ENCODE peak calls at places on chromosomes 6 and 20, in nine cellular contexts. B, U, G, O, Z, Q, K, J and L are unnamed samples.

GRCh38 chr6:111980168-111980567 is 73.7 kb upstream of the CCN6 start:
- DNase-seq in U (peak), G (no peak), J (no peak), Q (no peak), O (no peak), B (no peak), K (peak), Z (no peak), L (no peak)

GRCh38 chr6:125154184-125155135 is 887 bp downstream of the TPD52L1 start:
- DNase-seq in Z (peak), U (no peak), J (peak), K (peak), G (peak), B (peak), Q (peak), O (peak), L (no peak)

GRCh38 chr20:35641743-35642142 is 23.0 kb downstream of the CPNE1 start:
- DNase-seq in O (no peak), B (no peak), Q (no peak), J (no peak), K (no peak), G (no peak), U (no peak), Z (no peak), L (no peak)

GRCh38 chr20:15703171-15703911 is 869.9 kb downstream of the KIF16B start:
- DNase-seq in J (no peak), B (peak), K (no peak), U (peak), G (peak), Z (no peak), O (no peak), Q (no peak), L (no peak)

GRCh38 chr6:76381612-76382011 is 309.1 kb upstream of the IMPG1 start:
- DNase-seq in O (no peak), J (no peak), U (no peak), Z (no peak), B (no peak), K (no peak), Q (no peak), G (no peak), L (no peak)

GRCh38 chr20:25247100-25247665 is 702 bp upstream of the PYGB start:
- DNase-seq in O (no peak), G (peak), K (peak), Q (peak), B (peak), U (peak), J (peak), Z (peak), L (peak)

GRCh38 chr6:107624541-107624940 is 134.6 kb downstream of the SOBP start:
- DNase-seq in U (peak), Q (no peak), B (no peak), J (no peak), O (no peak), G (no peak), K (no peak), Z (no peak), L (no peak)

GRCh38 chr20:9460518-9460917 is 53.9 kb upstream of the LAMP5 start:
- DNase-seq in Z (no peak), K (no peak), B (peak), O (no peak), G (no peak), U (peak), J (no peak), Q (no peak), L (no peak)

GRCh38 chr20:58580493-58580835 is 65.3 kb upstream of the APCDD1L start:
- DNase-seq in Q (no peak), G (no peak), J (no peak), U (no peak), K (no peak), O (peak), Z (no peak), B (no peak), L (no peak)

GRCh38 chr6:17179246-17180073 is 77.6 kb downstream of the STMND1 start:
- DNase-seq in J (no peak), O (no peak), G (no peak), Z (no peak), Q (no peak), B (no peak), U (peak), K (no peak), L (no peak)

GRCh38 chr20:61756966-61757677 is 308.6 kb downstream of the TAF4 start:
- DNase-seq in O (no peak), K (no peak), U (no peak), B (no peak), J (no peak), G (no peak), Q (no peak), Z (no peak), L (no peak)

GRCh38 chr6:70310063-70310694 is 7.3 kb upstream of the COL9A1 start:
- DNase-seq in Z (no peak), B (no peak), G (peak), J (peak), Q (no peak), U (peak), K (no peak), O (no peak), L (no peak)

GRCh38 chr6:150194200-150194599 is 51.4 kb downstream of the PPP1R14C start:
- DNase-seq in G (no peak), U (no peak), O (no peak), K (no peak), J (no peak), Z (no peak), B (no peak), Q (no peak), L (no peak)

GRCh38 chr6:117629119-117629518 is 26.8 kb upstream of the GOPC start:
- DNase-seq in Q (no peak), U (no peak), O (no peak), G (no peak), Z (no peak), J (no peak), B (no peak), K (no peak), L (no peak)

GRCh38 chr6:137013031-137013430 is 31.7 kb downstream of the IL20RA start:
- DNase-seq in J (no peak), O (no peak), G (no peak), Q (no peak), U (no peak), B (no peak), K (no peak), Z (no peak), L (no peak)

GRCh38 chr6:53714888-53715287 is 49.3 kb upstream of the KLHL31 start:
- DNase-seq in O (no peak), J (no peak), G (peak), Q (no peak), Z (no peak), K (no peak), U (no peak), B (no peak), L (no peak)

GRCh38 chr20:1844723-1845523 is 50.3 kb upstream of the SIRPA start:
- DNase-seq in G (no peak), U (peak), Z (no peak), K (no peak), O (no peak), Q (peak), J (peak), B (no peak), L (peak)

GRCh38 chr6:40302856-40303449 is 284.2 kb downstream of the LRFN2 start:
- DNase-seq in O (no peak), B (no peak), K (no peak), Q (no peak), Z (no peak), U (no peak), G (no peak), J (no peak), L (no peak)

GRCh38 chr20:50292324-50293243 is 102.0 kb downstream of the CEBPB start:
- DNase-seq in J (peak), Q (peak), G (peak), U (peak), K (peak), O (peak), Z (peak), B (peak), L (peak)
- H3K27ac ChIP-seq in J (peak), Q (peak), G (peak), U (peak), K (peak), O (peak), Z (peak), B (peak), L (peak)

DNA sequence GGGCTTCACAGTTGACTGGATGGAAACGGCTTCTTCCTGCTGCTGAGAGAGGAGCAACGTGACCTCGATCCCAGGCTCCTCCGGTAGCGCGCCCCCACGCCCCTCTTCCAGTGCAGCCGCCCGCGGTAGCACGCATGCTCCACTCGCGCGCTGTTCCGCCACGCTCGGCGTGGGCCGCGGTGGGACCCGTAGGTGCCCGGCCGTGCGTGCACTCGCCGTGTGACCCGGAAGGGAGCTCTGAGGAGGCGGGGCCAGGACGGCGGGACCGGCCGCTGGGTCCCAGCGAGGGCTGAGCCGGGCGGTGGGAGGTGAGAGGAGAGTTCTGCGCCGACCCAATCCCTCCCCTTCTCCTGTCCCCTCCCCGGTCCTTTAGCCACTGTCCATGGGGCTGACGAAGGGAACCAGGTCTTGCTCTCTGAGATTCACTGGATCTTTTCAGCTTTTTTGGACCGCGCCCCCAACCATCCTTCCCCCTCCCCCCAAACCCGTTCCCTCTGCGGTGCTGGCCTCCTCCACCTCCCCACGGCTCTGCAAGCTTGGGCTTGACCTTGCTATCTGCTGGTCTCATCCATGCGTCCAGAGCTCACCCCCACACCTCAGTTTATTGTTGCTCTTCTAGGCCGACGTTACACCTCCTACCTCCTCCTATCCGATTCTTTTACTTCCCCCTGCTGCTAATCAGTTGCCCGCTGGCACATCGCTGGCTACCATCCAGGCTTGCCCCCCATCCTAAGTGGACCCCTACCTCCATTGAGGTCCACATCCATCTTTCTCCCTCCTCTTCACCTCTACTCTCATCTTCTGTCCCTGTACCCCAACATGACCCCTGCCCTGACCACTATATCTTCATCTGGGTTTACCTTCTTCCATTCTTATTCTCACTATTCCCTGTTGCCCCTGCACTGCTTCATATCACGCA is at the start of gene CUL9:
- DNase-seq in O (peak), B (peak), Q (peak), Z (peak), U (peak), G (peak), J (peak), K (peak), L (peak)
- TF ChIP-seq POLR2A in O (peak), B (peak), Q (no peak), Z (no peak), U (peak), G (peak), J (no peak), K (peak), L (peak)

GRCh38 chr6:142844065-142844755 is 100.8 kb downstream of the HIVEP2 start:
- DNase-seq in K (no peak), Z (no peak), O (no peak), U (peak), B (no peak), Q (no peak), J (no peak), G (no peak), L (no peak)
- H3K27ac ChIP-seq in K (no peak), Z (peak), O (peak), U (no peak), B (peak), Q (peak), J (no peak), G (no peak), L (peak)

GRCh38 chr20:32476684-32477593 is 108.2 kb downstream of the NOL4L start:
- DNase-seq in U (no peak), J (no peak), B (no peak), G (no peak), O (no peak), K (no peak), Q (no peak), Z (no peak), L (no peak)

GRCh38 chr20:32478576-32478975 is 106.6 kb downstream of the NOL4L start:
- DNase-seq in B (no peak), U (no peak), Z (no peak), J (no peak), O (no peak), K (no peak), G (no peak), Q (no peak), L (no peak)

GRCh38 chr20:32479012-32479411 is 106.1 kb downstream of the NOL4L start:
- DNase-seq in K (no peak), J (no peak), O (no peak), B (no peak), Q (no peak), Z (no peak), U (no peak), G (no peak), L (no peak)

GRCh38 chr20:32479697-32480140 is 105.4 kb downstream of the NOL4L start:
- DNase-seq in Z (no peak), J (no peak), O (no peak), G (no peak), B (no peak), K (no peak), Q (no peak), U (no peak), L (no peak)

DNA sequence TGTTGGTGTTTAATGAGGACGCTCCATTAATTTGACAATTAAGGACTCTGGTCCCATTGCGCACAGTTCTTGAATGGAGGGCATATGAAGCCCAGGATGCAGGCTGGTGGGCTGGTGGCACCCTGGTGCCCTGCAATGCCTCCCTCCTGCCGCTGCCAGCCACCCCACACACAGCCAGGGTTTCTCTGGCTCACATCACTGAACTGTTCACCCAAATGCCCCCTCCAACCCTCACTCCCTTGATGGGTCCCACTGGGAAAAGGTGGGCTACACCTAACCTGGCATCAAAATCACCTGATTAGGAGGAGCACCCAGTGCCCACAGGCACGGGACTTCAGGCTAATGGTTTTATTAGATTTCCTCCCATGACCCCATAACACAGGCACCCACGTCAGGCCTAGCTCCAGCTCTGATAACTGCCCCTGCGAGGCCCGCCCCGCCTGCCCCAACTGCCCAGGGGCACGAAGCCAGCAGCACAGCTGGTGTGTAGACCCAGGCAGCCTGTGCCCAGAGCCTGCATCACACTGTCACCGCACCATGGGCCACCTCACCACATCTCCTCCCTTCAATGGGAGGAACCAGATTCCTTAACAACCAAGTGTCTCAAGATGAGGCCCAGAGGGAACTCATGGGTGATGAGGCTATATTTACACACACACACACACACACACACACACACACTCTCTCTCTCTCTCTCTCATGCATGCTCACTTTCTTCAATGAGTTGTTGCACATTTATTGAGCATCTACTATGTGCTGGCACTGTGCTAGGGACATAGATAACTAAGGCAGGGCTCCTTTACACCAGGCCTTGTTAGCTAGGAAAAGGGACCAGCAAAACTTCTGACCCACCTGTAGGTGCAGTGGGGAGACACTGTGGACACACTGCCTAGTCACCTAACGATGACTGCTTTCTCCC is 107.3 kb downstream of the NOL4L start:
- DNase-seq in Z (no peak), O (no peak), U (no peak), K (no peak), G (no peak), J (no peak), B (no peak), Q (no peak), L (peak)
- TF ChIP-seq POLR2A in Z (no peak), O (no peak), U (no peak), K (no peak), G (no peak), J (no peak), B (no peak), Q (no peak), L (no peak)